ENCODE peak calls at places on chromosome 14, in seven cellular contexts. One of them, this sample, is unnamed.

GRCh38 chr14:66228267-66228970 is 257.8 kb upstream of the CCDC196 start:
- DNase-seq in endodermal cell: no peak
- DNase-seq in upper lobe of right lung: no peak
- DNase-seq in tibial nerve: no peak
- DNase-seq in tibial artery: no peak
- DNase-seq in keratinocyte: peak; percentile 38
- DNase-seq in choroid plexus epithelial cell: peak; percentile 1
- DNase-seq in this sample: no peak

GRCh38 chr14:88818018-88818417 is 6.4 kb upstream of the TTC8 start:
- DNase-seq in tibial artery: no peak
- DNase-seq in tibial nerve: no peak
- DNase-seq in keratinocyte: no peak
- DNase-seq in endodermal cell: no peak
- DNase-seq in choroid plexus epithelial cell: no peak
- DNase-seq in upper lobe of right lung: no peak
- DNase-seq in this sample: no peak

GRCh38 chr14:67643671-67644070 is 24.0 kb downstream of the ARG2 start:
- DNase-seq in tibial nerve: no peak
- DNase-seq in choroid plexus epithelial cell: no peak
- DNase-seq in endodermal cell: no peak
- DNase-seq in tibial artery: no peak
- DNase-seq in keratinocyte: no peak
- DNase-seq in upper lobe of right lung: no peak
- DNase-seq in this sample: no peak

GRCh38 chr14:30906752-30907658 is 32.6 kb downstream of the COCH start:
- DNase-seq in upper lobe of right lung: no peak
- DNase-seq in endodermal cell: no peak
- DNase-seq in choroid plexus epithelial cell: peak; percentile 61
- DNase-seq in keratinocyte: peak; percentile 5
- DNase-seq in tibial nerve: no peak
- DNase-seq in tibial artery: no peak
- DNase-seq in this sample: no peak

GRCh38 chr14:103629503-103630121 is 601 bp downstream of the KLC1 start:
- DNase-seq in keratinocyte: no peak
- DNase-seq in tibial nerve: peak; percentile 43
- DNase-seq in upper lobe of right lung: peak; percentile 80
- DNase-seq in endodermal cell: peak; percentile 81
- DNase-seq in choroid plexus epithelial cell: no peak
- DNase-seq in tibial artery: peak; percentile 52
- DNase-seq in this sample: peak; percentile 93

GRCh38 chr14:74018029-74018703 is 922 bp downstream of the ENTPD5 start:
- DNase-seq in upper lobe of right lung: no peak
- DNase-seq in tibial artery: no peak
- DNase-seq in choroid plexus epithelial cell: peak; percentile 73
- DNase-seq in endodermal cell: no peak
- DNase-seq in keratinocyte: peak; percentile 32
- DNase-seq in tibial nerve: no peak
- DNase-seq in this sample: peak; percentile 15

GRCh38 chr14:38122241-38122640 is 85.5 kb upstream of the SSTR1 start:
- DNase-seq in choroid plexus epithelial cell: no peak
- DNase-seq in keratinocyte: no peak
- DNase-seq in upper lobe of right lung: no peak
- DNase-seq in tibial nerve: no peak
- DNase-seq in tibial artery: no peak
- DNase-seq in endodermal cell: no peak
- DNase-seq in this sample: no peak

GRCh38 chr14:38208825-38209562 is 1.3 kb downstream of the SSTR1 start:
- DNase-seq in endodermal cell: peak; percentile 83
- DNase-seq in tibial artery: peak; percentile 23
- DNase-seq in upper lobe of right lung: peak; percentile 66
- DNase-seq in tibial nerve: no peak
- DNase-seq in keratinocyte: no peak
- DNase-seq in choroid plexus epithelial cell: peak; percentile 53
- DNase-seq in this sample: no peak

GRCh38 chr14:59313063-59314018 is 124.9 kb downstream of the DAAM1 start:
- DNase-seq in upper lobe of right lung: no peak
- DNase-seq in endodermal cell: no peak
- DNase-seq in tibial nerve: no peak
- DNase-seq in keratinocyte: no peak
- DNase-seq in tibial artery: no peak
- DNase-seq in choroid plexus epithelial cell: no peak
- DNase-seq in this sample: no peak

GRCh38 chr14:90383731-90384542 is 12.9 kb upstream of the CALM1 start:
- DNase-seq in tibial artery: peak; percentile 61
- DNase-seq in tibial nerve: peak; percentile 59
- DNase-seq in upper lobe of right lung: peak; percentile 84
- DNase-seq in choroid plexus epithelial cell: peak; percentile 71
- DNase-seq in endodermal cell: peak; percentile 85
- DNase-seq in keratinocyte: no peak
- DNase-seq in this sample: peak; percentile 92

GRCh38 chr14:96502621-96503251 is 554 bp downstream of the PAPOLA start:
- DNase-seq in tibial artery: peak; percentile 54
- DNase-seq in keratinocyte: no peak
- DNase-seq in upper lobe of right lung: peak; percentile 85
- DNase-seq in choroid plexus epithelial cell: peak; percentile 44
- DNase-seq in tibial nerve: peak; percentile 40
- DNase-seq in endodermal cell: peak; percentile 80
- DNase-seq in this sample: peak; percentile 90

GRCh38 chr14:35149239-35149638 is 26.9 kb downstream of the PRORP start:
- DNase-seq in choroid plexus epithelial cell: no peak
- DNase-seq in upper lobe of right lung: no peak
- DNase-seq in tibial artery: no peak
- DNase-seq in tibial nerve: no peak
- DNase-seq in endodermal cell: no peak
- DNase-seq in keratinocyte: no peak
- DNase-seq in this sample: no peak

GRCh38 chr14:60707858-60708257 is 16.3 kb downstream of the SIX4 start:
- DNase-seq in tibial nerve: no peak
- DNase-seq in choroid plexus epithelial cell: no peak
- DNase-seq in tibial artery: no peak
- DNase-seq in upper lobe of right lung: no peak
- DNase-seq in endodermal cell: no peak
- DNase-seq in keratinocyte: no peak
- DNase-seq in this sample: no peak

GRCh38 chr14:94787092-94787491 is 17.2 kb upstream of the GSC start:
- DNase-seq in choroid plexus epithelial cell: no peak
- DNase-seq in keratinocyte: no peak
- DNase-seq in tibial nerve: no peak
- DNase-seq in upper lobe of right lung: no peak
- DNase-seq in tibial artery: no peak
- DNase-seq in endodermal cell: peak; percentile 50
- DNase-seq in this sample: no peak

GRCh38 chr14:54777395-54777794 is 125.2 kb downstream of the GCH1 start:
- DNase-seq in tibial nerve: no peak
- DNase-seq in keratinocyte: no peak
- DNase-seq in endodermal cell: no peak
- DNase-seq in upper lobe of right lung: no peak
- DNase-seq in choroid plexus epithelial cell: no peak
- DNase-seq in tibial artery: no peak
- DNase-seq in this sample: peak; percentile 80

GRCh38 chr14:94932589-94932988 is 162.7 kb upstream of the GSC start:
- DNase-seq in tibial artery: no peak
- DNase-seq in endodermal cell: no peak
- DNase-seq in upper lobe of right lung: no peak
- DNase-seq in choroid plexus epithelial cell: no peak
- DNase-seq in keratinocyte: no peak
- DNase-seq in tibial nerve: no peak
- DNase-seq in this sample: peak; percentile 5

GRCh38 chr14:104600141-104600643 is 4.4 kb downstream of the TMEM179 start:
- DNase-seq in tibial nerve: no peak
- DNase-seq in endodermal cell: no peak
- DNase-seq in tibial artery: no peak
- DNase-seq in keratinocyte: no peak
- DNase-seq in choroid plexus epithelial cell: no peak
- DNase-seq in upper lobe of right lung: peak; percentile 47
- DNase-seq in this sample: no peak

GRCh38 chr14:21384494-21384851 is 654 bp upstream of the SUPT16H start:
- DNase-seq in tibial nerve: no peak
- DNase-seq in choroid plexus epithelial cell: no peak
- DNase-seq in keratinocyte: no peak
- DNase-seq in endodermal cell: no peak
- DNase-seq in tibial artery: no peak
- DNase-seq in upper lobe of right lung: no peak
- DNase-seq in this sample: no peak

GRCh38 chr14:69315302-69315701 is 55.3 kb downstream of the GALNT16 start:
- DNase-seq in upper lobe of right lung: peak; percentile 30
- DNase-seq in keratinocyte: no peak
- DNase-seq in tibial nerve: no peak
- DNase-seq in tibial artery: no peak
- DNase-seq in choroid plexus epithelial cell: peak; percentile 29
- DNase-seq in endodermal cell: peak; percentile 9
- DNase-seq in this sample: peak; percentile 86

GRCh38 chr14:67557118-67557517 is 24.0 kb downstream of the PLEKHH1 start:
- DNase-seq in keratinocyte: no peak
- DNase-seq in upper lobe of right lung: no peak
- DNase-seq in tibial artery: no peak
- DNase-seq in choroid plexus epithelial cell: peak; percentile 58
- DNase-seq in endodermal cell: no peak
- DNase-seq in tibial nerve: no peak
- DNase-seq in this sample: no peak

GRCh38 chr14:64507376-64508156 is 3.0 kb downstream of the ZBTB1 start:
- DNase-seq in endodermal cell: no peak
- DNase-seq in keratinocyte: no peak
- DNase-seq in tibial nerve: no peak
- DNase-seq in upper lobe of right lung: no peak
- DNase-seq in tibial artery: no peak
- DNase-seq in choroid plexus epithelial cell: peak; percentile 57
- DNase-seq in this sample: no peak
- H3K4me3 ChIP-seq in endodermal cell: peak overlapping the region; percentile 93
- H3K4me3 ChIP-seq in keratinocyte: peak overlapping the region; percentile 4
- H3K4me3 ChIP-seq in tibial nerve: no peak overlapping the region
- H3K4me3 ChIP-seq in upper lobe of right lung: no peak overlapping the region
- H3K4me3 ChIP-seq in tibial artery: no peak overlapping the region
- H3K4me3 ChIP-seq in choroid plexus epithelial cell: peak overlapping the region; percentile 11
- H3K4me3 ChIP-seq in this sample: no peak overlapping the region

DNA sequence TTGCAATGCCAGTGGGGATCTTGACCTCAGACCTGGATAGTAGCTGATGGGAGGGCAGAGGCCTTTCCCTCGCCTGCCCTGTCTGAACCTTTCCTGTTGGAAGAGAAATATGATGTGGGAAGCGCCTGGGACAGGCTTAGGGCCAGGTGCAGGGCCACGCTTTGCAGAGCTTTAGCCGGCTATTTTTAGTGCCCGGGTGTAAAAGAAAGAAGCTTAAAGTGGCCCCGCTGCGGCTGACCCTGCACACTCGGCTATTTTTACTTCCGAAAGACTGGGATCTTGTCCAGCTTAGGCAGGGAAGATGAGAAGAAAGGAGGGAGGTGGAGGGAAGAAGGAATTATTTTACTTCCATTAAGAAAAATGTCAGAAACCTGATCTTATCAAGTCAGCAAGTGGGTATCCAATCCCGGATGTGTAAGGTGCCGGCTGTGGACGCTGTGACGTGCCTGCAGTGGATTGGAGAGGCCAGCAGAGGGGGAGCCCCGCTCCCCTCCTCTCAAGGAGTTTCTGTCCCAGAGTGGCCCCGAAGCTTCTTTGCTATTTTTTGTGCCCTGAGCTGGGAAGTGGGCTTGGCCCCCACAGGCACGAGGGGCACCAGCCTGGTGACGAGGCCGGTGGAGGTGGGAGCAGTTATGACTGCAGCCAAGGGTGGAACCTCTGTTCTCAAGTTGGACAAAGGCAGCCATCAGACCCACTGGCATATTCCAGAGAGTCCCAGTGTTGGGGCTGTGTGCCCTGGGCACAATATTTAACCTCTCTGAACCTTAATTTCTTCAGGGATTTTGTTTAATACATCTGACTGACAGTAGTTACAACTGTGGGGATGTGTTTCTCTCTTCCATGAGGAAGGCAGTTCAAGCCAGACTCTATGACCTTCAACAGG is 97.7 kb downstream of the ESRRB start:
- DNase-seq in choroid plexus epithelial cell: peak; percentile 21
- DNase-seq in upper lobe of right lung: peak; percentile 67
- DNase-seq in tibial artery: no peak
- DNase-seq in endodermal cell: peak; percentile 73
- DNase-seq in keratinocyte: no peak
- DNase-seq in tibial nerve: no peak
- DNase-seq in this sample: no peak
- TF ChIP-seq CTCF in choroid plexus epithelial cell: peak; percentile 3
- TF ChIP-seq CTCF in upper lobe of right lung: peak; percentile 29
- TF ChIP-seq CTCF in tibial artery: no peak
- TF ChIP-seq CTCF in endodermal cell: peak; percentile 73
- TF ChIP-seq CTCF in keratinocyte: peak; percentile 23
- TF ChIP-seq CTCF in tibial nerve: no peak
- TF ChIP-seq CTCF in this sample: no peak

GRCh38 chr14:22523283-22523682 is 65.7 kb downstream of the DAD1 start:
- DNase-seq in endodermal cell: no peak
- DNase-seq in tibial artery: no peak
- DNase-seq in tibial nerve: no peak
- DNase-seq in keratinocyte: no peak
- DNase-seq in upper lobe of right lung: no peak
- DNase-seq in choroid plexus epithelial cell: no peak
- DNase-seq in this sample: no peak
- H3K4me3 ChIP-seq in endodermal cell: no peak overlapping the region
- H3K4me3 ChIP-seq in tibial artery: no peak overlapping the region
- H3K4me3 ChIP-seq in tibial nerve: no peak overlapping the region
- H3K4me3 ChIP-seq in keratinocyte: no peak overlapping the region
- H3K4me3 ChIP-seq in upper lobe of right lung: no peak overlapping the region
- H3K4me3 ChIP-seq in choroid plexus epithelial cell: no peak overlapping the region
- H3K4me3 ChIP-seq in this sample: no peak overlapping the region

DNA sequence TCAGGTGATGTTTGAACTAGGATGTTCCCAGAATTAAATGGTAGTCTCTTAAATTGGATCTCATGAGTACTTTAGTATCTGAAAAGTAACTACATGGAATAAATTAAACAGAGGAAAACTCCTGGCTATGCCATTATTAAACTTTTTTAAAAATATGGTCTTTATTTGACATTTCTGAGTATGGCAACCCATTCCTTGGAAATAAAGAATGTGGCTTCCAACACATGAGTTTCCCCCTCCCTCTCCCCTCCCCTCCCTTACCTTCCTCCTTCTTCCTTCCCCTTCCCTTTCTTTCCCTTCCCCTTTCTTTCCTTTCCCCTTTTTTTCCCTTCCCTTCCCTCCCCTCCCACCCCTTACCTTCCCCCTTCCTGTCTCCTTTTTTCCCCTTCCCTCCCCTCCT is 940.2 kb downstream of the DIO2 start:
- DNase-seq in endodermal cell: no peak
- DNase-seq in upper lobe of right lung: no peak
- DNase-seq in keratinocyte: no peak
- DNase-seq in choroid plexus epithelial cell: no peak
- DNase-seq in tibial artery: no peak
- DNase-seq in tibial nerve: no peak
- DNase-seq in this sample: no peak
- TF ChIP-seq CTCF in endodermal cell: no peak
- TF ChIP-seq CTCF in upper lobe of right lung: no peak
- TF ChIP-seq CTCF in keratinocyte: no peak
- TF ChIP-seq CTCF in choroid plexus epithelial cell: no peak
- TF ChIP-seq CTCF in tibial artery: no peak
- TF ChIP-seq CTCF in tibial nerve: no peak
- TF ChIP-seq CTCF in this sample: no peak

DNA sequence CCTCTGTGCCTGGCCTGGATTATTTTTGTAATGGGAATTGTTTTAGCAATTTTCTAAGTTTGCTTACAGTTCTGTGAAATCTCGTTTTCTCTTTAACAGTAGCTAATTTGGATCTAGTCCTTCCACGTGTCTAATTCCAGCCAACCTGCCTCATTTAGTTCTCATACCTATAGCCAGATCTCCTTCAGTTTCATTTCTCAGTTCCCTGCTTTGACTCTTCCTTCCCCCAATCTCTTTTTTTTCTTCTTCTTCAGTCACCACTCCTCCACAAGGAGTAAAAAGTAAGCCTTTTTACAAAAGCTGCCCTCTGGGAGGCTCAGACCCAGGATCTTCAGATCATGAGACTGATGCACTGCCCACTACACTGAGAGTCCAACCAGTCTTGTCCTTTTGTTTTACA is 1.4 kb downstream of the THTPA start:
- DNase-seq in choroid plexus epithelial cell: no peak
- DNase-seq in upper lobe of right lung: no peak
- DNase-seq in tibial artery: no peak
- DNase-seq in keratinocyte: no peak
- DNase-seq in endodermal cell: no peak
- DNase-seq in tibial nerve: no peak
- DNase-seq in this sample: no peak
- H3K4me3 ChIP-seq in choroid plexus epithelial cell: no peak overlapping the region
- H3K4me3 ChIP-seq in upper lobe of right lung: no peak overlapping the region
- H3K4me3 ChIP-seq in tibial artery: peak overlapping the region; percentile 79
- H3K4me3 ChIP-seq in keratinocyte: no peak overlapping the region
- H3K4me3 ChIP-seq in endodermal cell: peak overlapping the region; percentile 94
- H3K4me3 ChIP-seq in tibial nerve: no peak overlapping the region
- H3K4me3 ChIP-seq in this sample: no peak overlapping the region

This sample was measured in lower leg skin.